ENCODE peak calls at places on chromosome 4, in four cellular contexts. One of them, this sample, is unnamed.

GRCh38 chr4:134089885-134090284 is 111.7 kb downstream of the PABPC4L start:
- DNase-seq in type B pancreatic cell: no peak
- DNase-seq in activated naive CD4-positive, alpha-beta T cell treated with anti-CD3 and anti-CD28 coated beads, Interleukin-2, amount 50 U/mL, for 16 hours: no peak
- DNase-seq in CMK: no peak
- DNase-seq in this sample: no peak

GRCh38 chr4:179751669-179752068 is 2309.4 kb upstream of the AGA start:
- DNase-seq in activated naive CD4-positive, alpha-beta T cell treated with anti-CD3 and anti-CD28 coated beads, Interleukin-2, amount 50 U/mL, for 16 hours: no peak
- DNase-seq in type B pancreatic cell: no peak
- DNase-seq in CMK: no peak
- DNase-seq in this sample: no peak

GRCh38 chr4:6502747-6503465 is 30.5 kb upstream of the PPP2R2C start:
- DNase-seq in CMK: no peak
- DNase-seq in activated naive CD4-positive, alpha-beta T cell treated with anti-CD3 and anti-CD28 coated beads, Interleukin-2, amount 50 U/mL, for 16 hours: no peak
- DNase-seq in type B pancreatic cell: peak; percentile 25
- DNase-seq in this sample: no peak

GRCh38 chr4:17059192-17059634 is 160.8 kb upstream of the LDB2 start:
- DNase-seq in CMK: no peak
- DNase-seq in type B pancreatic cell: no peak
- DNase-seq in activated naive CD4-positive, alpha-beta T cell treated with anti-CD3 and anti-CD28 coated beads, Interleukin-2, amount 50 U/mL, for 16 hours: no peak
- DNase-seq in this sample: no peak

GRCh38 chr4:123649644-123650356 is 253.2 kb downstream of the SPRY1 start:
- DNase-seq in CMK: no peak
- DNase-seq in type B pancreatic cell: no peak
- DNase-seq in activated naive CD4-positive, alpha-beta T cell treated with anti-CD3 and anti-CD28 coated beads, Interleukin-2, amount 50 U/mL, for 16 hours: no peak
- DNase-seq in this sample: no peak

GRCh38 chr4:4575284-4576211 is 33.7 kb upstream of the STX18 start:
- DNase-seq in type B pancreatic cell: peak; percentile 82
- DNase-seq in CMK: no peak
- DNase-seq in activated naive CD4-positive, alpha-beta T cell treated with anti-CD3 and anti-CD28 coated beads, Interleukin-2, amount 50 U/mL, for 16 hours: peak; percentile 71
- DNase-seq in this sample: no peak

GRCh38 chr4:73413294-73413755 is 9.2 kb downstream of the ALB start:
- DNase-seq in activated naive CD4-positive, alpha-beta T cell treated with anti-CD3 and anti-CD28 coated beads, Interleukin-2, amount 50 U/mL, for 16 hours: no peak
- DNase-seq in type B pancreatic cell: no peak
- DNase-seq in CMK: no peak
- DNase-seq in this sample: no peak

GRCh38 chr4:53497446-53498069 is 93.7 kb downstream of the LNX1 start:
- DNase-seq in CMK: no peak
- DNase-seq in type B pancreatic cell: no peak
- DNase-seq in activated naive CD4-positive, alpha-beta T cell treated with anti-CD3 and anti-CD28 coated beads, Interleukin-2, amount 50 U/mL, for 16 hours: no peak
- DNase-seq in this sample: no peak

GRCh38 chr4:1378559-1379231 is 27.5 kb downstream of the NKX1-1 start:
- DNase-seq in type B pancreatic cell: no peak
- DNase-seq in CMK: no peak
- DNase-seq in activated naive CD4-positive, alpha-beta T cell treated with anti-CD3 and anti-CD28 coated beads, Interleukin-2, amount 50 U/mL, for 16 hours: peak; percentile 10
- DNase-seq in this sample: no peak

GRCh38 chr4:26161030-26161824 is 159.6 kb upstream of the RBPJ start:
- DNase-seq in CMK: no peak
- DNase-seq in activated naive CD4-positive, alpha-beta T cell treated with anti-CD3 and anti-CD28 coated beads, Interleukin-2, amount 50 U/mL, for 16 hours: no peak
- DNase-seq in type B pancreatic cell: no peak
- DNase-seq in this sample: no peak

GRCh38 chr4:186771624-186772023 is 48.0 kb upstream of the FAT1 start:
- DNase-seq in activated naive CD4-positive, alpha-beta T cell treated with anti-CD3 and anti-CD28 coated beads, Interleukin-2, amount 50 U/mL, for 16 hours: no peak
- DNase-seq in CMK: no peak
- DNase-seq in type B pancreatic cell: no peak
- DNase-seq in this sample: no peak